ENCODE peak calls at places on chromosomes 16 and 17, in seven cellular contexts. A, C, U, B, F, R and G are unnamed samples.
A peak's percentile ranks its signal among the peaks of the same experiment; 100 is the strongest.

GRCh38 chr16:67723151-67723915 is 4.2 kb upstream of the GFOD2 start:
- DNase-seq in R (no peak), F (peak; percentile 28), B (no peak), U (no peak), C (peak; percentile 94), A (no peak), G (no peak)

GRCh38 chr17:33964344-33964979 is 290.6 kb upstream of the CCL2 start:
- DNase-seq in U (no peak), F (no peak), R (no peak), A (peak; percentile 76), B (no peak), C (no peak), G (no peak)

GRCh38 chr16:27317738-27318398 is 4.1 kb downstream of the IL4R start:
- DNase-seq in B (no peak), F (no peak), A (no peak), C (no peak), U (peak; percentile 9), R (no peak), G (no peak)

GRCh38 chr17:4554441-4554996 is 665 bp downstream of the MYBBP1A start:
- DNase-seq in R (no peak), F (no peak), A (no peak), C (no peak), U (no peak), B (no peak), G (no peak)

GRCh38 chr16:66639091-66639885 is 34.8 kb downstream of the CMTM3 start:
- DNase-seq in B (no peak), U (no peak), F (no peak), C (no peak), R (no peak), A (no peak), G (no peak)

GRCh38 chr16:678858-679807 is 1.1 kb upstream of the STUB1 start:
- DNase-seq in C (peak; percentile 66), F (no peak), R (peak; percentile 35), U (peak; percentile 59), A (peak; percentile 68), B (peak; percentile 87), G (peak; percentile 39)

GRCh38 chr17:70181866-70182265 is 12.5 kb downstream of the KCNJ2 start:
- DNase-seq in U (no peak), A (no peak), B (no peak), R (no peak), F (no peak), C (no peak), G (no peak)

GRCh38 chr16:69064789-69065313 is 40.6 kb upstream of the HAS3 start:
- DNase-seq in R (no peak), A (no peak), F (no peak), B (no peak), U (no peak), C (peak; percentile 18), G (no peak)

GRCh38 chr17:43719578-43719977 is 39.0 kb downstream of the SOST start:
- DNase-seq in C (no peak), R (no peak), A (no peak), U (no peak), F (no peak), B (no peak), G (no peak)

GRCh38 chr16:84461029-84461415 is 43.4 kb downstream of the MEAK7 start:
- DNase-seq in F (no peak), U (no peak), R (no peak), C (no peak), B (no peak), A (no peak), G (no peak)

GRCh38 chr17:64161380-64161779 is 31.4 kb upstream of the ERN1 start:
- DNase-seq in U (no peak), B (no peak), R (no peak), C (peak; percentile 27), F (no peak), A (no peak), G (no peak)

GRCh38 chr17:11969565-11969964 is 27.7 kb downstream of the ZNF18 start:
- DNase-seq in A (no peak), U (no peak), C (no peak), B (no peak), F (no peak), R (no peak), G (no peak)

GRCh38 chr17:59387351-59388069 is 56.1 kb downstream of the YPEL2 start:
- DNase-seq in C (no peak), U (no peak), F (no peak), A (no peak), R (no peak), B (peak; percentile 73), G (no peak)

GRCh38 chr16:25023541-25023940 is 8.4 kb upstream of the ARHGAP17 start:
- DNase-seq in F (no peak), C (no peak), R (no peak), A (no peak), B (no peak), U (no peak), G (no peak)

GRCh38 chr17:29143894-29144293 is 36.3 kb downstream of the MYO18A start:
- DNase-seq in C (no peak), A (no peak), F (peak; percentile 51), U (no peak), R (no peak), B (peak; percentile 47), G (no peak)

GRCh38 chr16:87930456-87930855 is 5.9 kb downstream of the CA5A start:
- DNase-seq in R (peak; percentile 22), C (no peak), B (no peak), F (no peak), A (no peak), U (no peak), G (no peak)

GRCh38 chr16:88790312-88791150 is 5.5 kb upstream of the PIEZO1 start:
- DNase-seq in F (no peak), U (no peak), C (peak; percentile 43), A (peak; percentile 63), B (no peak), R (no peak), G (no peak)

GRCh38 chr17:38719943-38720641 is 10.0 kb upstream of the CISD3 start:
- DNase-seq in F (no peak), B (no peak), U (no peak), C (no peak), R (no peak), A (no peak), G (no peak)

GRCh38 chr17:74354123-74354522 is 7.5 kb downstream of the BTBD17 start:
- DNase-seq in B (no peak), U (peak; percentile 26), A (peak; percentile 89), F (no peak), R (no peak), C (no peak), G (no peak)

GRCh38 chr17:8019161-8019560 is 16.7 kb downstream of the GUCY2D start:
- DNase-seq in A (no peak), F (no peak), R (no peak), B (no peak), C (no peak), U (no peak), G (no peak)

GRCh38 chr16:80407265-80407987 is 133.4 kb upstream of the DYNLRB2 start:
- DNase-seq in F (no peak), U (no peak), B (no peak), C (no peak), A (no peak), R (no peak), G (no peak)

GRCh38 chr16:8686879-8687278 is 12.5 kb downstream of the ABAT start:
- DNase-seq in A (no peak), U (no peak), F (no peak), B (no peak), R (no peak), C (no peak), G (no peak)

GRCh38 chr17:35868791-35869190 is at the start of gene HEATR9:
- DNase-seq in C (no peak), U (no peak), F (no peak), R (no peak), B (no peak), A (no peak), G (no peak)

GRCh38 chr17:81961087-81961514 is at the start of gene NOTUM:
- DNase-seq in C (peak; percentile 42), F (no peak), A (no peak), B (no peak), U (no peak), R (peak; percentile 28), G (no peak)

GRCh38 chr17:78089557-78090281 is 38.8 kb downstream of the TMC6 start:
- DNase-seq in F (no peak), A (no peak), C (no peak), R (no peak), B (no peak), U (no peak), G (no peak)

GRCh38 chr17:76688165-76688622 is 22.6 kb downstream of the MXRA7 start:
- DNase-seq in C (peak; percentile 40), A (no peak), R (no peak), F (no peak), U (no peak), B (no peak), G (no peak)

GRCh38 chr16:29674188-29674587 is 4.8 kb upstream of the QPRT start:
- DNase-seq in C (no peak), F (no peak), U (peak; percentile 26), A (no peak), B (peak; percentile 76), R (no peak), G (no peak)

GRCh38 chr17:7019839-7020519 is 2.9 kb upstream of the BCL6B start:
- DNase-seq in B (peak; percentile 64), F (no peak), R (peak; percentile 33), C (peak; percentile 60), A (no peak), U (no peak), G (no peak)